ENCODE peak calls at places on chromosomes 5 and 9, in seven cellular contexts. R is OCI-LY7, J is foreskin fibroblast, O is IMR-90, H is A673, G is Peyer's patch, D is colonic mucosa. F is an unnamed sample.

GRCh38 chr5:146027746-146028145 is 77.6 kb downstream of the PLAC8L1 start:
- DNase-seq in R (no peak), J (no peak), O (no peak), H (no peak), G (peak), D (peak), F (no peak)

GRCh38 chr9:106970976-106971457 is 108.1 kb downstream of the ZNF462 start:
- DNase-seq in R (no peak), J (no peak), O (no peak), H (no peak), G (no peak), D (no peak), F (no peak)

GRCh38 chr9:86458456-86458855 is 104.2 kb upstream of the TUT7 start:
- DNase-seq in R (no peak), J (no peak), O (no peak), H (peak), G (no peak), D (no peak), F (no peak)

GRCh38 chr5:34016243-34016642 is 8.4 kb upstream of the AMACR start:
- DNase-seq in R (no peak), J (no peak), O (no peak), H (no peak), G (no peak), D (no peak), F (no peak)

GRCh38 chr9:124791106-124791505 is 14.2 kb downstream of the OLFML2A start:
- DNase-seq in R (peak), J (no peak), O (no peak), H (no peak), G (peak), D (no peak), F (no peak)

GRCh38 chr9:13181652-13182051 is 97.8 kb downstream of the MPDZ start:
- DNase-seq in R (no peak), J (peak), O (peak), H (peak), G (no peak), D (no peak), F (no peak)

GRCh38 chr9:35619800-35620158 is 1.6 kb upstream of the CD72 start:
- DNase-seq in R (peak), J (no peak), O (no peak), H (no peak), G (no peak), D (no peak), F (no peak)

GRCh38 chr5:167786871-167787568 is 504.4 kb upstream of the WWC1 start:
- DNase-seq in R (no peak), J (no peak), O (peak), H (peak), G (no peak), D (no peak), F (no peak)

GRCh38 chr9:86407022-86407421 is 52.8 kb upstream of the TUT7 start:
- DNase-seq in R (no peak), J (peak), O (peak), H (no peak), G (no peak), D (no peak), F (peak)

GRCh38 chr5:16735092-16735970 is 118.5 kb upstream of the RETREG1 start:
- DNase-seq in R (no peak), J (no peak), O (no peak), H (no peak), G (no peak), D (peak), F (no peak)

GRCh38 chr9:110064721-110065252 is 143.2 kb downstream of the C9orf152 start:
- DNase-seq in R (no peak), J (no peak), O (no peak), H (no peak), G (no peak), D (no peak), F (no peak)

GRCh38 chr5:145062280-145062679 is 772.9 kb downstream of the PRELID2 start:
- DNase-seq in R (no peak), J (no peak), O (peak), H (no peak), G (no peak), D (no peak), F (no peak)

GRCh38 chr5:178293400-178293799 is 60.8 kb upstream of the PHYKPL start:
- DNase-seq in R (no peak), J (no peak), O (no peak), H (no peak), G (peak), D (no peak), F (no peak)

GRCh38 chr9:137717776-137718327 is 99.0 kb downstream of the EHMT1 start:
- DNase-seq in R (no peak), J (no peak), O (no peak), H (no peak), G (no peak), D (no peak), F (no peak)

GRCh38 chr5:171421331-171422262 is 2.1 kb downstream of the FGF18 start:
- DNase-seq in R (no peak), J (no peak), O (no peak), H (no peak), G (no peak), D (no peak), F (no peak)

GRCh38 chr9:33030285-33030684 is 5.2 kb downstream of the DNAJA1 start:
- DNase-seq in R (no peak), J (no peak), O (no peak), H (no peak), G (no peak), D (no peak), F (no peak)
- H3K4me3 ChIP-seq in R (no peak), J (no peak), O (no peak), H (no peak), G (no peak), D (no peak), F (no peak)

GRCh38 chr5:1510631-1511030 is 13.1 kb downstream of the LPCAT1 start:
- DNase-seq in R (no peak), J (no peak), O (no peak), H (no peak), G (peak), D (no peak), F (no peak)

GRCh38 chr5:1512541-1513291 is 11.0 kb downstream of the LPCAT1 start:
- DNase-seq in R (no peak), J (no peak), O (no peak), H (no peak), G (peak), D (no peak), F (no peak)

GRCh38 chr5:1513326-1514026 is 10.3 kb downstream of the LPCAT1 start:
- DNase-seq in R (no peak), J (no peak), O (no peak), H (no peak), G (peak), D (no peak), F (no peak)

GRCh38 chr5:1511037-1511436 is 12.7 kb downstream of the LPCAT1 start:
- DNase-seq in R (no peak), J (no peak), O (no peak), H (no peak), G (peak), D (peak), F (no peak)

DNA sequence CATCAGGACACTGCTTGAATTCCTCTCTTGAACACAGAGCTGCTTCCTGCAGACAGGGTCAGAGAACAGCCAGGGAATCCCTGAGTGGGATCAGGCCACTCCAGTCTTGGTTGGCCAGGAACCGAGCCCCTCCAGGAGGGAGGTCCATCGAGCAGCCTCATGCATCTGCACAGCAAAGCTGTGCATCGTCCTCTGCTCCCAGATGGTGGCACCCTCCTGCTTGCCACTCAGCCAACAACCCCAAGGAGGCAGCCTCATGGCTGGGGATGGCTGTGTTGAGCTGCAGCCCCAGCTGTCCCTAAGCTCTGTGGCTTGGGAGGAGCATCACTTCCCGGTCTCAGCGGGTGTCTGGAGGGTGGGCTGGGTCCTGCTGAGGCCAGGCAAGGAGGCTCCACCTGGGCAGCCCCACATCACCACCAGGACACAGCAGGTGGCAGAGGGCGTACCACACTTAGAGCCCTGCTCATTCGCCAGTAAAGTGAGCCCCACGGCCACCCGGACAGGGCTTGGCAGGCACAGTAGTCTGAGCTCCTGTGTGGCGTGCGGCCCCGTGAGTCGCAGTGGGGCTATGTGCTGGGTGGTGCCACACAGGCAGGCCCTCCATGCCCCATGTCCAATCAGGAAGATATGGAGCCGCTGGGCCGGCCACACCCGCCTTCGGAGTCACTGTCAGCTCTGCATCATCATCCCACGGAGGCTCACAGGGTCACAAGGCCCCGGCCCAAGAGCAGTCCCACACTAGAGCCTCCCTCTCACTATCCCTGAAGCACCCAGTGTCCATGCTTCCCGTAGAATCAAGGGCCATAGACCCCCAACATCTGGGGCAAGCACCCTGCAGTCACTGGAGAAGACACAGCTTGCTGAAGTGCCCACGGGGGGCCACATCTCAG is 11.9 kb downstream of the LPCAT1 start:
- DNase-seq in R (peak), J (peak), O (peak), H (peak), G (peak), D (peak), F (peak)
- TF ChIP-seq CTCF in R (peak), J (peak), O (peak), H (peak), G (no peak), D (no peak), F (peak)

DNA sequence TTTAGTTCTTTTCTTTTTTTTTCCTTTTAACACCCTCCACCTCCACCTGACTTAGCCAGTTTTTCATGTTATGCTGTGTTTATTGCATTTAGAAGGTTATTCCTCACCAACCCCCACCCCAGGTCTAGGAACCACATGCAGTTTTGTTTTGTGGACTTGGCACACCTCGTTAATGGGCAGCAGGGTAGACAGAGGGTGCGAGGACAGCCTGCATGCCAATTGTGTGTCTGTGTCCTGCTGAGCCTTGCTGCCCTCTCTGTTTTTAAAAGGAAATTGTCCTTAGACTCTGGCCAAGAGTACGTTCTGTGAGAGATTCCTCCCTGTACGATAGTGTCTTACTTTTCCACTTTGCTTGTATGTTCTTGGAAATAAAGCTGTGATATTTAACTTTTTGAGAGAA is 13.9 kb downstream of the PIK3R1 start:
- DNase-seq in R (no peak), J (no peak), O (no peak), H (no peak), G (no peak), D (peak), F (no peak)
- H3K4me3 ChIP-seq in R (no peak), J (no peak), O (no peak), H (no peak), G (no peak), D (no peak), F (no peak)

GRCh38 chr5:177024559-177024958 is 2.1 kb downstream of the ZNF346 start:
- DNase-seq in R (no peak), J (no peak), O (no peak), H (no peak), G (no peak), D (no peak), F (no peak)

GRCh38 chr5:177025139-177025538 is 2.6 kb downstream of the ZNF346 start:
- DNase-seq in R (no peak), J (peak), O (no peak), H (peak), G (no peak), D (no peak), F (peak)

GRCh38 chr5:177020033-177020432 is 2.5 kb upstream of the ZNF346 start:
- DNase-seq in R (no peak), J (no peak), O (no peak), H (no peak), G (no peak), D (no peak), F (no peak)

GRCh38 chr5:177023247-177023703 is 779 bp downstream of the ZNF346 start:
- DNase-seq in R (peak), J (peak), O (peak), H (peak), G (no peak), D (peak), F (no peak)

GRCh38 chr5:177022386-177023246 is at the start of gene ZNF346:
- DNase-seq in R (peak), J (peak), O (peak), H (peak), G (peak), D (peak), F (peak)
- TF ChIP-seq CTCF in R (peak), J (peak), O (peak), H (peak), G (no peak), D (peak), F (no peak)

GRCh38 chr9:128396970-128397613 is 23.6 kb upstream of the CERCAM start:
- DNase-seq in R (no peak), J (peak), O (no peak), H (no peak), G (no peak), D (no peak), F (no peak)
- H3K4me3 ChIP-seq in R (no peak), J (no peak), O (no peak), H (no peak), G (no peak), D (no peak), F (no peak)

GRCh38 chr5:31052937-31053658 is 140.4 kb upstream of the CDH6 start:
- DNase-seq in R (no peak), J (no peak), O (no peak), H (no peak), G (no peak), D (no peak), F (no peak)
- TF ChIP-seq CTCF in R (no peak), J (no peak), O (no peak), H (no peak), G (no peak), D (no peak), F (no peak)

DNA sequence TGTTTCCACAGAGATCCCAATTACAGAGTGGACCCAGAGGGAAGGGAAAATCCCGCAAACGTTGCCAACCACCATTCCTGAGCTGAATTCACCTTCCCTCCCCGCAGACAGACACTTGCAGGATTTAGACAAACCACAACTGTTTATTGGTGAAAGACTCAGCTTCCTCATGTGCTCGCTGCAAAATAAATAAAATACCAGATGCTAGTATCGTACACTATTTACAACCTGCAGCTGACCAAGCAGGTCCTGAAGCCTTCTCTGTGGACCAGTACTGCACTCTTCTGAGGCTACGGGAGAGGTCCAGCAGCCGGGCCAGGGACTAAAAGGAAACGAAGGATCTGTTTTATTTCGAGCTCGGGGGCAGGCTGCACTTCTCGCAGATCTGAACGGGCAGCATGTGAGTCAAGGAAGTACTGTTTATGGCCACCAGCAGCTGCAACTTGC is 2.4 kb downstream of the CCNO start:
- DNase-seq in R (no peak), J (no peak), O (peak), H (no peak), G (no peak), D (no peak), F (no peak)
- H3K4me3 ChIP-seq in R (no peak), J (peak), O (no peak), H (peak), G (peak), D (peak), F (no peak)

GRCh38 chr9:77486463-77486862 is 161.7 kb downstream of the GNA14 start:
- DNase-seq in R (no peak), J (no peak), O (no peak), H (no peak), G (no peak), D (no peak), F (no peak)

GRCh38 chr9:77486968-77487367 is 161.2 kb downstream of the GNA14 start:
- DNase-seq in R (no peak), J (no peak), O (no peak), H (no peak), G (no peak), D (no peak), F (no peak)

GRCh38 chr9:77488439-77489126 is 159.5 kb downstream of the GNA14 start:
- DNase-seq in R (peak), J (peak), O (peak), H (peak), G (no peak), D (no peak), F (peak)
- TF ChIP-seq CTCF in R (peak), J (peak), O (peak), H (peak), G (no peak), D (peak), F (peak)

GRCh38 chr9:33139421-33140228 is 27.5 kb downstream of the B4GALT1 start:
- DNase-seq in R (no peak), J (peak), O (peak), H (no peak), G (no peak), D (peak), F (peak)
- H3K4me3 ChIP-seq in R (no peak), J (no peak), O (no peak), H (no peak), G (no peak), D (no peak), F (no peak)

GRCh38 chr9:27395484-27395921 is 98.6 kb upstream of the EQTN start:
- DNase-seq in R (no peak), J (no peak), O (no peak), H (no peak), G (no peak), D (no peak), F (no peak)

GRCh38 chr9:27394826-27395201 is 97.9 kb upstream of the EQTN start:
- DNase-seq in R (no peak), J (no peak), O (no peak), H (no peak), G (no peak), D (no peak), F (no peak)

GRCh38 chr9:27394154-27394825 is 97.3 kb upstream of the EQTN start:
- DNase-seq in R (no peak), J (no peak), O (no peak), H (no peak), G (no peak), D (no peak), F (no peak)

GRCh38 chr9:27400334-27400875 is 103.5 kb upstream of the EQTN start:
- DNase-seq in R (no peak), J (no peak), O (no peak), H (no peak), G (no peak), D (no peak), F (no peak)

DNA sequence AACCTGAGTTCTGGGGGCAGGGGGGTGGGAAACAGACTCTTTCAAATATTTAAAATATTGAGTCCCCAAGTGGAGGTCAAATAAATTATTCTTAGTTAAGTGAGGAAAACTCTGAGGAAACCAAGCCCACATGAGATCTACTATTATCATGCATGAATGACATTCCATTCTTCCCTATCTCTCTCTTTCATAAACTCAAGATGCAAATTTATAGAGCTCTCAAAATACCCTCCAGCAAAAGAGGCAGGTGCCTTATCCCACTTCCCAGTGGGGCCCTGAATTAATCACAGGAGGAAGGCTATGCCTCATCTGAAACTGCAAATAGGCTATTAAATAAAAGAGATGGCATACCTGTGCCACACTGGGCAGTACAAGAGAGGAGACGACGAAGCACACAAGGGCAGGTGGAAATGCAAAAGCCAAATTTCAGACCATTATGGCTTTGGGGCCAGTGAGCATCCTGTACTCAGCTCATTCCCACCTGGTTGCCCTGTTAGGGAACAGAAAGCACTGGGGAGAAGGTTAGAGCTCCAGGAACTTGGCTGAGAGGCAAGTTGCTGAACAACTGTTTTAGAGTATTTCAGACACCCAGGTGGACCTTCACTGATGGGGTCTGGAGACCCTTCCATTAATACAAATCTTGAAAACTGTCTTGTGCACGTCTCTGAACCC is 102.2 kb upstream of the EQTN start:
- DNase-seq in R (no peak), J (no peak), O (no peak), H (no peak), G (no peak), D (no peak), F (no peak)
- TF ChIP-seq CTCF in R (no peak), J (no peak), O (no peak), H (no peak), G (no peak), D (no peak), F (no peak)